ENCODE peak calls at places on chromosome 9, in seven cellular contexts. O is tibial artery; C is effector memory CD4-positive, alpha-beta T cell; K is left ventricle myocardium superior; U is NCI-H1694; M is NCI-H1092; B is activated CD8-positive, alpha-beta T cell treated with anti-CD3 and anti-CD28 coated beads, Interleukin-2, amount 10 ng/mL, durations not matched to agents 7 days and 5 days. J is an unnamed sample.

GRCh38 chr9:71249729-71250317 is 128.4 kb upstream of the TRPM3 start:
- DNase-seq in O (no peak), M (no peak), C (no peak), U (no peak), B (peak; percentile 21), K (no peak), J (no peak)

GRCh38 chr9:128107971-128108783 is 19.4 kb downstream of the PTGES2 start:
- DNase-seq in O (no peak), B (no peak), C (no peak), K (no peak), U (no peak), M (no peak), J (no peak)

GRCh38 chr9:124510650-124511425 is 3.6 kb upstream of the NR5A1 start:
- DNase-seq in O (no peak), C (no peak), B (no peak), U (no peak), M (no peak), K (no peak), J (no peak)

GRCh38 chr9:112145886-112146285 is 29.2 kb downstream of the SUSD1 start:
- DNase-seq in O (no peak), C (no peak), M (no peak), U (no peak), K (no peak), B (no peak), J (no peak)

GRCh38 chr9:89880721-89881120 is 275.9 kb downstream of the GADD45G start:
- DNase-seq in B (peak; percentile 19), K (no peak), M (no peak), C (no peak), U (no peak), O (peak; percentile 23), J (no peak)

GRCh38 chr9:133603165-133603927 is 5.8 kb downstream of the FAM163B start:
- DNase-seq in C (no peak), B (no peak), U (no peak), K (no peak), M (no peak), O (no peak), J (no peak)

GRCh38 chr9:72485821-72486605 is 35.4 kb upstream of the TMC1 start:
- DNase-seq in M (no peak), K (no peak), B (no peak), O (no peak), C (no peak), U (no peak), J (no peak)

GRCh38 chr9:86974421-86974820 is 27.1 kb upstream of the GAS1 start:
- DNase-seq in U (no peak), C (no peak), K (no peak), B (no peak), O (no peak), M (no peak), J (no peak)

GRCh38 chr9:116322521-116322920 is 168.9 kb downstream of the PAPPA start:
- DNase-seq in U (no peak), O (no peak), M (no peak), K (no peak), C (no peak), B (no peak), J (no peak)

J was measured in NK-92 treated with Interleukin-12 subunit alpha and Interleukin-12 subunit beta, amount 100 ng/mL, for 24 hours.